ENCODE peak calls at places on chromosomes 12 and 14, in ten cellular contexts. One of them, this sample, is unnamed.

GRCh38 chr14:24411468-24412454 is 13.0 kb downstream of the NYNRIN start:
- DNase-seq in cardiac fibroblast: peak; percentile 76
- DNase-seq in activated T-cell treated with anti-CD3 and anti-CD28 coated beads for 1 hour: peak; percentile 33
- DNase-seq in stimulated activated CD4-positive, alpha-beta T cell treated with anti-CD3 and anti-CD28 coated beads, Interleukin-2, amount 100 ng/mL, for 48 hours: no peak
- DNase-seq in amniotic stem cell: no peak
- DNase-seq in tibial artery: no peak
- DNase-seq in GM12891: peak; percentile 51
- DNase-seq in B cell: peak; percentile 61
- DNase-seq in HuH-7: peak; percentile 78
- DNase-seq in GDM1: peak; percentile 54
- DNase-seq in this sample: peak; percentile 35

GRCh38 chr12:83784298-83784890 is 1097.7 kb downstream of the TMTC2 start:
- DNase-seq in cardiac fibroblast: no peak
- DNase-seq in stimulated activated CD4-positive, alpha-beta T cell treated with anti-CD3 and anti-CD28 coated beads, Interleukin-2, amount 100 ng/mL, for 48 hours: no peak
- DNase-seq in HuH-7: no peak
- DNase-seq in activated T-cell treated with anti-CD3 and anti-CD28 coated beads for 1 hour: no peak
- DNase-seq in GM12891: no peak
- DNase-seq in GDM1: no peak
- DNase-seq in tibial artery: no peak
- DNase-seq in amniotic stem cell: no peak
- DNase-seq in B cell: no peak
- DNase-seq in this sample: no peak

GRCh38 chr12:94262228-94263010 is 114.0 kb downstream of the PLXNC1 start:
- DNase-seq in tibial artery: peak; percentile 88
- DNase-seq in HuH-7: no peak
- DNase-seq in B cell: peak; percentile 83
- DNase-seq in GDM1: peak; percentile 21
- DNase-seq in activated T-cell treated with anti-CD3 and anti-CD28 coated beads for 1 hour: peak; percentile 60
- DNase-seq in GM12891: peak; percentile 37
- DNase-seq in amniotic stem cell: peak; percentile 86
- DNase-seq in stimulated activated CD4-positive, alpha-beta T cell treated with anti-CD3 and anti-CD28 coated beads, Interleukin-2, amount 100 ng/mL, for 48 hours: peak; percentile 64
- DNase-seq in cardiac fibroblast: peak; percentile 93
- DNase-seq in this sample: peak; percentile 80

GRCh38 chr12:18556081-18556645 is 181.6 kb downstream of the PLCZ1 start:
- DNase-seq in cardiac fibroblast: no peak
- DNase-seq in B cell: no peak
- DNase-seq in stimulated activated CD4-positive, alpha-beta T cell treated with anti-CD3 and anti-CD28 coated beads, Interleukin-2, amount 100 ng/mL, for 48 hours: no peak
- DNase-seq in tibial artery: no peak
- DNase-seq in amniotic stem cell: no peak
- DNase-seq in activated T-cell treated with anti-CD3 and anti-CD28 coated beads for 1 hour: no peak
- DNase-seq in HuH-7: no peak
- DNase-seq in GDM1: no peak
- DNase-seq in GM12891: no peak
- DNase-seq in this sample: no peak

GRCh38 chr12:123096159-123096558 is 54.7 kb downstream of the PITPNM2 start:
- DNase-seq in activated T-cell treated with anti-CD3 and anti-CD28 coated beads for 1 hour: no peak
- DNase-seq in GDM1: no peak
- DNase-seq in tibial artery: no peak
- DNase-seq in stimulated activated CD4-positive, alpha-beta T cell treated with anti-CD3 and anti-CD28 coated beads, Interleukin-2, amount 100 ng/mL, for 48 hours: no peak
- DNase-seq in B cell: no peak
- DNase-seq in cardiac fibroblast: no peak
- DNase-seq in HuH-7: no peak
- DNase-seq in amniotic stem cell: no peak
- DNase-seq in GM12891: no peak
- DNase-seq in this sample: peak; percentile 40

GRCh38 chr12:129903956-129904769 is at the start of gene TMEM132D:
- DNase-seq in B cell: no peak
- DNase-seq in tibial artery: no peak
- DNase-seq in HuH-7: no peak
- DNase-seq in GDM1: no peak
- DNase-seq in GM12891: no peak
- DNase-seq in stimulated activated CD4-positive, alpha-beta T cell treated with anti-CD3 and anti-CD28 coated beads, Interleukin-2, amount 100 ng/mL, for 48 hours: no peak
- DNase-seq in activated T-cell treated with anti-CD3 and anti-CD28 coated beads for 1 hour: no peak
- DNase-seq in amniotic stem cell: no peak
- DNase-seq in cardiac fibroblast: no peak
- DNase-seq in this sample: no peak

GRCh38 chr12:119762619-119763018 is 94.7 kb downstream of the PRKAB1 start:
- DNase-seq in tibial artery: no peak
- DNase-seq in B cell: no peak
- DNase-seq in HuH-7: no peak
- DNase-seq in amniotic stem cell: no peak
- DNase-seq in activated T-cell treated with anti-CD3 and anti-CD28 coated beads for 1 hour: no peak
- DNase-seq in cardiac fibroblast: no peak
- DNase-seq in GDM1: no peak
- DNase-seq in GM12891: no peak
- DNase-seq in stimulated activated CD4-positive, alpha-beta T cell treated with anti-CD3 and anti-CD28 coated beads, Interleukin-2, amount 100 ng/mL, for 48 hours: no peak
- DNase-seq in this sample: no peak

GRCh38 chr14:104044016-104044415 is 41.5 kb upstream of the ASPG start:
- DNase-seq in activated T-cell treated with anti-CD3 and anti-CD28 coated beads for 1 hour: no peak
- DNase-seq in cardiac fibroblast: no peak
- DNase-seq in GM12891: no peak
- DNase-seq in GDM1: no peak
- DNase-seq in amniotic stem cell: no peak
- DNase-seq in HuH-7: no peak
- DNase-seq in tibial artery: no peak
- DNase-seq in stimulated activated CD4-positive, alpha-beta T cell treated with anti-CD3 and anti-CD28 coated beads, Interleukin-2, amount 100 ng/mL, for 48 hours: no peak
- DNase-seq in B cell: no peak
- DNase-seq in this sample: no peak

GRCh38 chr14:49880267-49881064 is 12.4 kb upstream of the ARF6 start:
- DNase-seq in stimulated activated CD4-positive, alpha-beta T cell treated with anti-CD3 and anti-CD28 coated beads, Interleukin-2, amount 100 ng/mL, for 48 hours: no peak
- DNase-seq in cardiac fibroblast: no peak
- DNase-seq in HuH-7: no peak
- DNase-seq in activated T-cell treated with anti-CD3 and anti-CD28 coated beads for 1 hour: no peak
- DNase-seq in tibial artery: no peak
- DNase-seq in amniotic stem cell: no peak
- DNase-seq in GDM1: no peak
- DNase-seq in B cell: no peak
- DNase-seq in GM12891: no peak
- DNase-seq in this sample: no peak

GRCh38 chr14:52012635-52013034 is 23.3 kb downstream of the RTRAF start:
- DNase-seq in stimulated activated CD4-positive, alpha-beta T cell treated with anti-CD3 and anti-CD28 coated beads, Interleukin-2, amount 100 ng/mL, for 48 hours: no peak
- DNase-seq in HuH-7: no peak
- DNase-seq in activated T-cell treated with anti-CD3 and anti-CD28 coated beads for 1 hour: no peak
- DNase-seq in cardiac fibroblast: peak; percentile 86
- DNase-seq in GDM1: no peak
- DNase-seq in GM12891: no peak
- DNase-seq in amniotic stem cell: no peak
- DNase-seq in tibial artery: peak; percentile 50
- DNase-seq in B cell: no peak
- DNase-seq in this sample: no peak

GRCh38 chr14:78164226-78164853 is 5.8 kb upstream of the NRXN3 start:
- DNase-seq in HuH-7: peak; percentile 51
- DNase-seq in cardiac fibroblast: no peak
- DNase-seq in amniotic stem cell: no peak
- DNase-seq in tibial artery: no peak
- DNase-seq in activated T-cell treated with anti-CD3 and anti-CD28 coated beads for 1 hour: no peak
- DNase-seq in stimulated activated CD4-positive, alpha-beta T cell treated with anti-CD3 and anti-CD28 coated beads, Interleukin-2, amount 100 ng/mL, for 48 hours: no peak
- DNase-seq in GDM1: peak; percentile 16
- DNase-seq in B cell: no peak
- DNase-seq in GM12891: peak; percentile 25
- DNase-seq in this sample: peak; percentile 73

GRCh38 chr12:113058553-113058952 is 2.0 kb downstream of the DTX1 start:
- DNase-seq in amniotic stem cell: no peak
- DNase-seq in B cell: no peak
- DNase-seq in stimulated activated CD4-positive, alpha-beta T cell treated with anti-CD3 and anti-CD28 coated beads, Interleukin-2, amount 100 ng/mL, for 48 hours: no peak
- DNase-seq in GDM1: no peak
- DNase-seq in tibial artery: no peak
- DNase-seq in GM12891: no peak
- DNase-seq in cardiac fibroblast: no peak
- DNase-seq in activated T-cell treated with anti-CD3 and anti-CD28 coated beads for 1 hour: no peak
- DNase-seq in HuH-7: no peak
- DNase-seq in this sample: no peak

GRCh38 chr12:40336573-40337199 is 111.9 kb downstream of the LRRK2 start:
- DNase-seq in amniotic stem cell: no peak
- DNase-seq in GM12891: peak; percentile 3
- DNase-seq in HuH-7: peak; percentile 30
- DNase-seq in cardiac fibroblast: peak; percentile 41
- DNase-seq in stimulated activated CD4-positive, alpha-beta T cell treated with anti-CD3 and anti-CD28 coated beads, Interleukin-2, amount 100 ng/mL, for 48 hours: no peak
- DNase-seq in GDM1: no peak
- DNase-seq in tibial artery: no peak
- DNase-seq in B cell: no peak
- DNase-seq in activated T-cell treated with anti-CD3 and anti-CD28 coated beads for 1 hour: no peak
- DNase-seq in this sample: no peak

GRCh38 chr12:84397846-84398245 is 514.8 kb downstream of the SLC6A15 start:
- DNase-seq in HuH-7: no peak
- DNase-seq in tibial artery: no peak
- DNase-seq in activated T-cell treated with anti-CD3 and anti-CD28 coated beads for 1 hour: no peak
- DNase-seq in cardiac fibroblast: no peak
- DNase-seq in amniotic stem cell: no peak
- DNase-seq in B cell: no peak
- DNase-seq in GM12891: no peak
- DNase-seq in stimulated activated CD4-positive, alpha-beta T cell treated with anti-CD3 and anti-CD28 coated beads, Interleukin-2, amount 100 ng/mL, for 48 hours: no peak
- DNase-seq in GDM1: no peak
- DNase-seq in this sample: no peak

GRCh38 chr12:57171668-57172067 is 24.2 kb upstream of the LRP1-AS start:
- DNase-seq in GM12891: no peak
- DNase-seq in amniotic stem cell: peak; percentile 49
- DNase-seq in B cell: no peak
- DNase-seq in HuH-7: no peak
- DNase-seq in tibial artery: peak; percentile 58
- DNase-seq in cardiac fibroblast: peak; percentile 76
- DNase-seq in stimulated activated CD4-positive, alpha-beta T cell treated with anti-CD3 and anti-CD28 coated beads, Interleukin-2, amount 100 ng/mL, for 48 hours: no peak
- DNase-seq in GDM1: no peak
- DNase-seq in activated T-cell treated with anti-CD3 and anti-CD28 coated beads for 1 hour: no peak
- DNase-seq in this sample: no peak

GRCh38 chr12:115375188-115375991 is 691.4 kb upstream of the TBX3 start:
- DNase-seq in amniotic stem cell: no peak
- DNase-seq in GDM1: peak; percentile 60
- DNase-seq in HuH-7: peak; percentile 9
- DNase-seq in tibial artery: no peak
- DNase-seq in stimulated activated CD4-positive, alpha-beta T cell treated with anti-CD3 and anti-CD28 coated beads, Interleukin-2, amount 100 ng/mL, for 48 hours: no peak
- DNase-seq in cardiac fibroblast: peak; percentile 71
- DNase-seq in B cell: no peak
- DNase-seq in GM12891: peak; percentile 29
- DNase-seq in activated T-cell treated with anti-CD3 and anti-CD28 coated beads for 1 hour: no peak
- DNase-seq in this sample: peak; percentile 88

GRCh38 chr12:132449565-132450390 is 40.2 kb upstream of the FBRSL1 start:
- DNase-seq in activated T-cell treated with anti-CD3 and anti-CD28 coated beads for 1 hour: no peak
- DNase-seq in HuH-7: no peak
- DNase-seq in stimulated activated CD4-positive, alpha-beta T cell treated with anti-CD3 and anti-CD28 coated beads, Interleukin-2, amount 100 ng/mL, for 48 hours: no peak
- DNase-seq in GDM1: no peak
- DNase-seq in GM12891: peak; percentile 88
- DNase-seq in amniotic stem cell: no peak
- DNase-seq in cardiac fibroblast: no peak
- DNase-seq in tibial artery: no peak
- DNase-seq in B cell: peak; percentile 79
- DNase-seq in this sample: no peak

GRCh38 chr12:6701078-6701768 is 608 bp upstream of the PIANP start:
- DNase-seq in cardiac fibroblast: no peak
- DNase-seq in stimulated activated CD4-positive, alpha-beta T cell treated with anti-CD3 and anti-CD28 coated beads, Interleukin-2, amount 100 ng/mL, for 48 hours: no peak
- DNase-seq in tibial artery: no peak
- DNase-seq in GDM1: no peak
- DNase-seq in amniotic stem cell: no peak
- DNase-seq in activated T-cell treated with anti-CD3 and anti-CD28 coated beads for 1 hour: no peak
- DNase-seq in HuH-7: no peak
- DNase-seq in B cell: no peak
- DNase-seq in GM12891: no peak
- DNase-seq in this sample: peak; percentile 9

GRCh38 chr12:17928708-17929366 is 161.2 kb downstream of the RERGL start:
- DNase-seq in HuH-7: peak; percentile 9
- DNase-seq in activated T-cell treated with anti-CD3 and anti-CD28 coated beads for 1 hour: no peak
- DNase-seq in amniotic stem cell: peak; percentile 19
- DNase-seq in stimulated activated CD4-positive, alpha-beta T cell treated with anti-CD3 and anti-CD28 coated beads, Interleukin-2, amount 100 ng/mL, for 48 hours: no peak
- DNase-seq in GM12891: no peak
- DNase-seq in B cell: no peak
- DNase-seq in cardiac fibroblast: peak; percentile 90
- DNase-seq in tibial artery: no peak
- DNase-seq in GDM1: no peak
- DNase-seq in this sample: no peak

GRCh38 chr14:105863296-105864108 is 337.1 kb downstream of the TMEM121 start:
- DNase-seq in GM12891: peak; percentile 12
- DNase-seq in GDM1: no peak
- DNase-seq in amniotic stem cell: no peak
- DNase-seq in B cell: no peak
- DNase-seq in cardiac fibroblast: no peak
- DNase-seq in stimulated activated CD4-positive, alpha-beta T cell treated with anti-CD3 and anti-CD28 coated beads, Interleukin-2, amount 100 ng/mL, for 48 hours: no peak
- DNase-seq in activated T-cell treated with anti-CD3 and anti-CD28 coated beads for 1 hour: no peak
- DNase-seq in tibial artery: peak; percentile 11
- DNase-seq in HuH-7: no peak
- DNase-seq in this sample: no peak

GRCh38 chr12:107748472-107748871 is 12.5 kb downstream of the PRDM4 start:
- DNase-seq in activated T-cell treated with anti-CD3 and anti-CD28 coated beads for 1 hour: no peak
- DNase-seq in cardiac fibroblast: peak; percentile 89
- DNase-seq in HuH-7: no peak
- DNase-seq in GM12891: no peak
- DNase-seq in tibial artery: no peak
- DNase-seq in B cell: no peak
- DNase-seq in stimulated activated CD4-positive, alpha-beta T cell treated with anti-CD3 and anti-CD28 coated beads, Interleukin-2, amount 100 ng/mL, for 48 hours: no peak
- DNase-seq in GDM1: no peak
- DNase-seq in amniotic stem cell: peak; percentile 34
- DNase-seq in this sample: peak; percentile 70

GRCh38 chr14:23895480-23895879 is 58.1 kb upstream of the DHRS4 start:
- DNase-seq in stimulated activated CD4-positive, alpha-beta T cell treated with anti-CD3 and anti-CD28 coated beads, Interleukin-2, amount 100 ng/mL, for 48 hours: no peak
- DNase-seq in GM12891: no peak
- DNase-seq in tibial artery: no peak
- DNase-seq in activated T-cell treated with anti-CD3 and anti-CD28 coated beads for 1 hour: no peak
- DNase-seq in GDM1: no peak
- DNase-seq in HuH-7: no peak
- DNase-seq in amniotic stem cell: no peak
- DNase-seq in B cell: no peak
- DNase-seq in cardiac fibroblast: peak; percentile 2
- DNase-seq in this sample: no peak

GRCh38 chr12:51653431-51653830 is 62.4 kb downstream of the SCN8A start:
- DNase-seq in GDM1: no peak
- DNase-seq in GM12891: no peak
- DNase-seq in stimulated activated CD4-positive, alpha-beta T cell treated with anti-CD3 and anti-CD28 coated beads, Interleukin-2, amount 100 ng/mL, for 48 hours: no peak
- DNase-seq in cardiac fibroblast: no peak
- DNase-seq in activated T-cell treated with anti-CD3 and anti-CD28 coated beads for 1 hour: no peak
- DNase-seq in B cell: no peak
- DNase-seq in tibial artery: no peak
- DNase-seq in HuH-7: no peak
- DNase-seq in amniotic stem cell: no peak
- DNase-seq in this sample: peak; percentile 41

GRCh38 chr14:79596531-79596930 is 614.8 kb downstream of the DIO2 start:
- DNase-seq in B cell: no peak
- DNase-seq in amniotic stem cell: no peak
- DNase-seq in cardiac fibroblast: peak; percentile 68
- DNase-seq in HuH-7: no peak
- DNase-seq in GM12891: no peak
- DNase-seq in activated T-cell treated with anti-CD3 and anti-CD28 coated beads for 1 hour: no peak
- DNase-seq in tibial artery: no peak
- DNase-seq in stimulated activated CD4-positive, alpha-beta T cell treated with anti-CD3 and anti-CD28 coated beads, Interleukin-2, amount 100 ng/mL, for 48 hours: no peak
- DNase-seq in GDM1: no peak
- DNase-seq in this sample: no peak

GRCh38 chr12:62861157-62861535 is 73.8 kb downstream of the PPM1H start:
- DNase-seq in tibial artery: no peak
- DNase-seq in amniotic stem cell: no peak
- DNase-seq in HuH-7: no peak
- DNase-seq in B cell: no peak
- DNase-seq in GDM1: no peak
- DNase-seq in cardiac fibroblast: no peak
- DNase-seq in GM12891: no peak
- DNase-seq in activated T-cell treated with anti-CD3 and anti-CD28 coated beads for 1 hour: no peak
- DNase-seq in stimulated activated CD4-positive, alpha-beta T cell treated with anti-CD3 and anti-CD28 coated beads, Interleukin-2, amount 100 ng/mL, for 48 hours: no peak
- DNase-seq in this sample: no peak

GRCh38 chr12:48105321-48105866 is 485 bp downstream of the SENP1 start:
- DNase-seq in amniotic stem cell: no peak
- DNase-seq in GM12891: peak; percentile 27
- DNase-seq in GDM1: no peak
- DNase-seq in HuH-7: peak; percentile 21
- DNase-seq in activated T-cell treated with anti-CD3 and anti-CD28 coated beads for 1 hour: peak; percentile 40
- DNase-seq in stimulated activated CD4-positive, alpha-beta T cell treated with anti-CD3 and anti-CD28 coated beads, Interleukin-2, amount 100 ng/mL, for 48 hours: peak; percentile 34
- DNase-seq in cardiac fibroblast: peak; percentile 43
- DNase-seq in tibial artery: peak; percentile 23
- DNase-seq in B cell: peak; percentile 54
- DNase-seq in this sample: no peak

GRCh38 chr12:52052471-52053186 is 1.4 kb downstream of the NR4A1 start:
- DNase-seq in HuH-7: no peak
- DNase-seq in activated T-cell treated with anti-CD3 and anti-CD28 coated beads for 1 hour: peak; percentile 29
- DNase-seq in GM12891: no peak
- DNase-seq in stimulated activated CD4-positive, alpha-beta T cell treated with anti-CD3 and anti-CD28 coated beads, Interleukin-2, amount 100 ng/mL, for 48 hours: no peak
- DNase-seq in B cell: no peak
- DNase-seq in tibial artery: no peak
- DNase-seq in cardiac fibroblast: no peak
- DNase-seq in GDM1: no peak
- DNase-seq in amniotic stem cell: no peak
- DNase-seq in this sample: no peak

GRCh38 chr14:100317897-100318808 is 5.0 kb upstream of the SLC25A47 start:
- DNase-seq in GM12891: peak; percentile 88
- DNase-seq in HuH-7: peak; percentile 76
- DNase-seq in GDM1: no peak
- DNase-seq in cardiac fibroblast: peak; percentile 60
- DNase-seq in B cell: peak; percentile 81
- DNase-seq in stimulated activated CD4-positive, alpha-beta T cell treated with anti-CD3 and anti-CD28 coated beads, Interleukin-2, amount 100 ng/mL, for 48 hours: peak; percentile 75
- DNase-seq in activated T-cell treated with anti-CD3 and anti-CD28 coated beads for 1 hour: peak; percentile 66
- DNase-seq in amniotic stem cell: no peak
- DNase-seq in tibial artery: peak; percentile 64
- DNase-seq in this sample: peak; percentile 67

This sample was measured in MV-4-11.